ENCODE peak calls at places on chromosomes 7 and 10, in ten cellular contexts. One of them, this sample, is unnamed.

GRCh38 chr7:107934991-107935770 is 44.2 kb downstream of the DLD start:
- DNase-seq in GM23248: peak; percentile 68
- DNase-seq in GM23338: peak; percentile 28
- DNase-seq in PC-3: peak; percentile 20
- DNase-seq in MM.1S: no peak
- DNase-seq in PC-9: no peak
- DNase-seq in SK-N-SH: no peak
- DNase-seq in OCI-LY7: no peak
- DNase-seq in HCT116: no peak
- DNase-seq in hepatocyte: no peak
- DNase-seq in this sample: no peak

GRCh38 chr7:22651036-22651435 is 76.0 kb upstream of the IL6 start:
- DNase-seq in SK-N-SH: no peak
- DNase-seq in hepatocyte: no peak
- DNase-seq in OCI-LY7: no peak
- DNase-seq in PC-3: no peak
- DNase-seq in GM23248: no peak
- DNase-seq in PC-9: no peak
- DNase-seq in HCT116: no peak
- DNase-seq in MM.1S: no peak
- DNase-seq in GM23338: no peak
- DNase-seq in this sample: no peak

GRCh38 chr7:91353923-91354322 is 89.7 kb downstream of the FZD1 start:
- DNase-seq in GM23338: peak; percentile 43
- DNase-seq in SK-N-SH: peak; percentile 7
- DNase-seq in OCI-LY7: no peak
- DNase-seq in PC-3: no peak
- DNase-seq in hepatocyte: no peak
- DNase-seq in GM23248: no peak
- DNase-seq in PC-9: no peak
- DNase-seq in MM.1S: no peak
- DNase-seq in HCT116: no peak
- DNase-seq in this sample: no peak

GRCh38 chr10:132290631-132291030 is 17.1 kb downstream of the STK32C start:
- DNase-seq in PC-3: no peak
- DNase-seq in hepatocyte: no peak
- DNase-seq in OCI-LY7: no peak
- DNase-seq in PC-9: no peak
- DNase-seq in SK-N-SH: no peak
- DNase-seq in HCT116: no peak
- DNase-seq in GM23338: no peak
- DNase-seq in GM23248: no peak
- DNase-seq in MM.1S: no peak
- DNase-seq in this sample: no peak

GRCh38 chr7:24732646-24733413 is 24.4 kb downstream of the GSDME start:
- DNase-seq in SK-N-SH: no peak
- DNase-seq in MM.1S: peak; percentile 94
- DNase-seq in hepatocyte: peak; percentile 55
- DNase-seq in PC-3: peak; percentile 34
- DNase-seq in GM23338: no peak
- DNase-seq in HCT116: no peak
- DNase-seq in PC-9: peak; percentile 72
- DNase-seq in GM23248: peak; percentile 93
- DNase-seq in OCI-LY7: no peak
- DNase-seq in this sample: no peak

GRCh38 chr10:72308320-72308987 is 34.7 kb downstream of the DDIT4 start:
- DNase-seq in SK-N-SH: peak; percentile 78
- DNase-seq in MM.1S: peak; percentile 5
- DNase-seq in OCI-LY7: no peak
- DNase-seq in hepatocyte: peak; percentile 86
- DNase-seq in GM23248: peak; percentile 91
- DNase-seq in HCT116: peak; percentile 82
- DNase-seq in PC-3: peak; percentile 65
- DNase-seq in GM23338: no peak
- DNase-seq in PC-9: peak; percentile 83
- DNase-seq in this sample: no peak

GRCh38 chr7:112892263-112892662 is 102.1 kb upstream of the TMEM168 start:
- DNase-seq in hepatocyte: peak; percentile 39
- DNase-seq in HCT116: no peak
- DNase-seq in SK-N-SH: no peak
- DNase-seq in PC-3: peak; percentile 38
- DNase-seq in MM.1S: no peak
- DNase-seq in GM23338: no peak
- DNase-seq in OCI-LY7: no peak
- DNase-seq in PC-9: no peak
- DNase-seq in GM23248: peak; percentile 68
- DNase-seq in this sample: no peak

GRCh38 chr7:151432658-151433521 is 7.1 kb downstream of the CRYGN start:
- DNase-seq in HCT116: no peak
- DNase-seq in OCI-LY7: peak; percentile 33
- DNase-seq in hepatocyte: no peak
- DNase-seq in GM23338: peak; percentile 56
- DNase-seq in SK-N-SH: peak; percentile 61
- DNase-seq in MM.1S: peak; percentile 30
- DNase-seq in PC-9: no peak
- DNase-seq in PC-3: no peak
- DNase-seq in GM23248: no peak
- DNase-seq in this sample: peak; percentile 69

GRCh38 chr10:114577133-114577532 is 80.9 kb downstream of the ABLIM1 start:
- DNase-seq in PC-3: peak; percentile 49
- DNase-seq in MM.1S: no peak
- DNase-seq in GM23338: no peak
- DNase-seq in PC-9: peak; percentile 47
- DNase-seq in OCI-LY7: no peak
- DNase-seq in HCT116: no peak
- DNase-seq in hepatocyte: no peak
- DNase-seq in GM23248: peak; percentile 85
- DNase-seq in SK-N-SH: no peak
- DNase-seq in this sample: no peak

GRCh38 chr7:6179620-6180343 is 92.6 kb downstream of the CYTH3 start:
- DNase-seq in SK-N-SH: no peak
- DNase-seq in GM23248: no peak
- DNase-seq in MM.1S: no peak
- DNase-seq in PC-9: no peak
- DNase-seq in HCT116: no peak
- DNase-seq in OCI-LY7: no peak
- DNase-seq in GM23338: no peak
- DNase-seq in hepatocyte: no peak
- DNase-seq in PC-3: no peak
- DNase-seq in this sample: no peak

GRCh38 chr7:18828333-18829100 is 288.9 kb downstream of the TWIST1 start:
- DNase-seq in SK-N-SH: no peak
- DNase-seq in PC-9: no peak
- DNase-seq in OCI-LY7: no peak
- DNase-seq in MM.1S: no peak
- DNase-seq in hepatocyte: no peak
- DNase-seq in GM23338: no peak
- DNase-seq in HCT116: no peak
- DNase-seq in PC-3: peak; percentile 12
- DNase-seq in GM23248: peak; percentile 46
- DNase-seq in this sample: no peak

GRCh38 chr7:141200191-141201108 is 126.6 kb downstream of the TMEM178B start:
- DNase-seq in MM.1S: no peak
- DNase-seq in GM23338: no peak
- DNase-seq in HCT116: no peak
- DNase-seq in OCI-LY7: no peak
- DNase-seq in GM23248: no peak
- DNase-seq in PC-9: no peak
- DNase-seq in PC-3: no peak
- DNase-seq in SK-N-SH: no peak
- DNase-seq in hepatocyte: no peak
- DNase-seq in this sample: no peak

GRCh38 chr7:134827889-134828288 is 48.5 kb downstream of the CALD1 start:
- DNase-seq in MM.1S: no peak
- DNase-seq in HCT116: no peak
- DNase-seq in SK-N-SH: no peak
- DNase-seq in GM23248: peak; percentile 81
- DNase-seq in PC-3: no peak
- DNase-seq in hepatocyte: no peak
- DNase-seq in PC-9: no peak
- DNase-seq in OCI-LY7: no peak
- DNase-seq in GM23338: no peak
- DNase-seq in this sample: no peak

GRCh38 chr7:5139998-5140397 is 50.0 kb upstream of the WIPI2 start:
- DNase-seq in hepatocyte: peak; percentile 21
- DNase-seq in PC-3: peak; percentile 22
- DNase-seq in GM23338: peak; percentile 73
- DNase-seq in SK-N-SH: peak; percentile 81
- DNase-seq in PC-9: no peak
- DNase-seq in OCI-LY7: peak; percentile 57
- DNase-seq in HCT116: peak; percentile 39
- DNase-seq in MM.1S: peak; percentile 19
- DNase-seq in GM23248: peak; percentile 41
- DNase-seq in this sample: peak; percentile 70

GRCh38 chr10:113158183-113158582 is 208.1 kb downstream of the TCF7L2 start:
- DNase-seq in GM23338: peak; percentile 41
- DNase-seq in SK-N-SH: peak; percentile 46
- DNase-seq in PC-9: no peak
- DNase-seq in HCT116: no peak
- DNase-seq in OCI-LY7: no peak
- DNase-seq in PC-3: no peak
- DNase-seq in hepatocyte: no peak
- DNase-seq in GM23248: peak; percentile 27
- DNase-seq in MM.1S: no peak
- DNase-seq in this sample: no peak
- H3K9me2 ChIP-seq in GM23338: no peaks in the 10 kb centered on the region
- H3K9me2 ChIP-seq in SK-N-SH: no peaks in the 10 kb centered on the region
- H3K9me2 ChIP-seq in PC-9: no peaks in the 10 kb centered on the region
- H3K9me2 ChIP-seq in HCT116: no peaks in the 10 kb centered on the region
- H3K9me2 ChIP-seq in OCI-LY7: no peaks in the 10 kb centered on the region
- H3K9me2 ChIP-seq in PC-3: no peaks in the 10 kb centered on the region
- H3K9me2 ChIP-seq in hepatocyte: no peaks in the 10 kb centered on the region
- H3K9me2 ChIP-seq in GM23248: no peaks in the 10 kb centered on the region
- H3K9me2 ChIP-seq in MM.1S: no peaks in the 10 kb centered on the region
- H3K9me2 ChIP-seq in this sample: no peaks in the 10 kb centered on the region

GRCh38 chr7:85154282-85154937 is 32.4 kb downstream of the SEMA3D start:
- DNase-seq in PC-9: no peak
- DNase-seq in MM.1S: no peak
- DNase-seq in SK-N-SH: no peak
- DNase-seq in GM23338: no peak
- DNase-seq in hepatocyte: peak; percentile 8
- DNase-seq in GM23248: no peak
- DNase-seq in HCT116: no peak
- DNase-seq in PC-3: no peak
- DNase-seq in OCI-LY7: no peak
- DNase-seq in this sample: no peak
- H3K4me2 ChIP-seq in PC-9: no peak overlapping the region
- H3K4me2 ChIP-seq in MM.1S: no peak overlapping the region
- H3K4me2 ChIP-seq in SK-N-SH: no peak overlapping the region
- H3K4me2 ChIP-seq in GM23338: no peak overlapping the region
- H3K4me2 ChIP-seq in hepatocyte: peak overlapping the region; percentile 12
- H3K4me2 ChIP-seq in GM23248: no peak overlapping the region
- H3K4me2 ChIP-seq in HCT116: no peak overlapping the region
- H3K4me2 ChIP-seq in PC-3: no peak overlapping the region
- H3K4me2 ChIP-seq in OCI-LY7: no peak overlapping the region
- H3K4me2 ChIP-seq in this sample: no peak overlapping the region

GRCh38 chr10:35465601-35466140 is 129.4 kb downstream of the CCNY start:
- DNase-seq in GM23248: no peak
- DNase-seq in GM23338: no peak
- DNase-seq in OCI-LY7: no peak
- DNase-seq in MM.1S: no peak
- DNase-seq in PC-3: no peak
- DNase-seq in SK-N-SH: no peak
- DNase-seq in HCT116: no peak
- DNase-seq in hepatocyte: no peak
- DNase-seq in PC-9: no peak
- DNase-seq in this sample: no peak

GRCh38 chr10:35464805-35465456 is 128.6 kb downstream of the CCNY start:
- DNase-seq in PC-9: no peak
- DNase-seq in GM23338: peak; percentile 73
- DNase-seq in HCT116: no peak
- DNase-seq in MM.1S: no peak
- DNase-seq in SK-N-SH: no peak
- DNase-seq in PC-3: no peak
- DNase-seq in hepatocyte: no peak
- DNase-seq in OCI-LY7: no peak
- DNase-seq in GM23248: peak; percentile 70
- DNase-seq in this sample: no peak

GRCh38 chr10:35466170-35466569 is 129.9 kb downstream of the CCNY start:
- DNase-seq in GM23248: no peak
- DNase-seq in PC-9: no peak
- DNase-seq in PC-3: no peak
- DNase-seq in HCT116: no peak
- DNase-seq in MM.1S: no peak
- DNase-seq in SK-N-SH: no peak
- DNase-seq in OCI-LY7: no peak
- DNase-seq in hepatocyte: no peak
- DNase-seq in GM23338: no peak
- DNase-seq in this sample: no peak

GRCh38 chr10:35467186-35467585 is 130.9 kb downstream of the CCNY start:
- DNase-seq in GM23338: no peak
- DNase-seq in HCT116: no peak
- DNase-seq in SK-N-SH: no peak
- DNase-seq in PC-9: no peak
- DNase-seq in OCI-LY7: no peak
- DNase-seq in PC-3: no peak
- DNase-seq in MM.1S: no peak
- DNase-seq in GM23248: no peak
- DNase-seq in hepatocyte: no peak
- DNase-seq in this sample: no peak

DNA sequence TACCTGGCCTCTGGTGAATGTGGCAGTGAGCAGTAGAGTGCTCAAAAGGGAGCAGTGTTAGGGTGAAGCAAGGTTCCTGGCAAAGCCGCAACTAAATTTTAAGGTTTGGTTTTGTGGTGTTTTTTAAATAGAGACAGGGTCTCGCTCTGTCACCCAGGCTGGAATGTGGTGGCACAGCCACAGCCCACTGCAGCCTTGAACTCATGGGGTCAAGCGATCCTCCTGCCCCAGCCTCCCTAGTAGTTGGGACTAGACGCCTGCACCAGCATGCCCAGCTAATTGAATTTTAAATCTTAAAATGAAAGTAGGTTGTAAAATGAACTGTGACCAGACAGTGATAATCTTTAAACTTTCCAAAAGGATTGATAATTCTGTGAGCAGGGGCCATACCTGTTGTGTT is 130.4 kb downstream of the CCNY start:
- DNase-seq in hepatocyte: no peak
- DNase-seq in OCI-LY7: no peak
- DNase-seq in SK-N-SH: no peak
- DNase-seq in PC-9: no peak
- DNase-seq in HCT116: no peak
- DNase-seq in PC-3: no peak
- DNase-seq in GM23338: no peak
- DNase-seq in GM23248: no peak
- DNase-seq in MM.1S: no peak
- DNase-seq in this sample: no peak
- H3K4me1 ChIP-seq in hepatocyte: peaks cover 34% of the 10 kb centered on the region
- H3K4me1 ChIP-seq in OCI-LY7: peaks cover 22% of the 10 kb centered on the region
- H3K4me1 ChIP-seq in SK-N-SH: peaks cover 53% of the 10 kb centered on the region
- H3K4me1 ChIP-seq in PC-9: no peaks in the 10 kb centered on the region
- H3K4me1 ChIP-seq in HCT116: no peaks in the 10 kb centered on the region
- H3K4me1 ChIP-seq in PC-3: no peaks in the 10 kb centered on the region
- H3K4me1 ChIP-seq in GM23338: peaks cover 72% of the 10 kb centered on the region
- H3K4me1 ChIP-seq in GM23248: peaks cover 33% of the 10 kb centered on the region
- H3K4me1 ChIP-seq in MM.1S: peaks cover 12% of the 10 kb centered on the region
- H3K4me1 ChIP-seq in this sample: peaks cover 3% of the 10 kb centered on the region

DNA sequence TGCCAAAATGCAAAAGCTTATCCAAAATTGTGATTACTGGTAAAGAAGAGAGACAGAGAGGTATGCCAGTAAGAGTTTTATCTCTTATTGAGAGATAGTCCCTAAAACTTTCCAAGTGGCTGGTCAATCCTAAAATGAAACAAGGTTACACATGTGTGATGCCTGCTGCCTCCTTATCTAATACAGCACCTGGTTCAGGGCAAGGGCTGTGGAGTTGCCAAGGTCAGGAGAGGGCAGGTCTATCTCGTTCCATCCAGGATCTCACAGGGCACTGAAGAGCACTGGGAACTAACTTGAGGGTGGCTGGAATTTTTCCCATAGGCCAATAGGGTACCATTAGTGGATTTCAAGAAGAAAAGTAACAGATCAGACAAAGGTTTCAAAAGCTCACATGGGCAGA is 18.2 kb downstream of the VOPP1 start:
- DNase-seq in PC-9: no peak
- DNase-seq in GM23338: no peak
- DNase-seq in MM.1S: no peak
- DNase-seq in hepatocyte: no peak
- DNase-seq in HCT116: no peak
- DNase-seq in GM23248: no peak
- DNase-seq in OCI-LY7: no peak
- DNase-seq in PC-3: no peak
- DNase-seq in SK-N-SH: no peak
- DNase-seq in this sample: no peak
- H3K9me2 ChIP-seq in PC-9: no peaks in the 10 kb centered on the region
- H3K9me2 ChIP-seq in GM23338: no peaks in the 10 kb centered on the region
- H3K9me2 ChIP-seq in MM.1S: no peaks in the 10 kb centered on the region
- H3K9me2 ChIP-seq in hepatocyte: no peaks in the 10 kb centered on the region
- H3K9me2 ChIP-seq in HCT116: no peaks in the 10 kb centered on the region
- H3K9me2 ChIP-seq in GM23248: no peaks in the 10 kb centered on the region
- H3K9me2 ChIP-seq in OCI-LY7: no peaks in the 10 kb centered on the region
- H3K9me2 ChIP-seq in PC-3: no peaks in the 10 kb centered on the region
- H3K9me2 ChIP-seq in SK-N-SH: no peaks in the 10 kb centered on the region
- H3K9me2 ChIP-seq in this sample: no peaks in the 10 kb centered on the region

This sample was measured in Karpas-422.